ENCODE peak calls at places on chromosomes 2 and 18, in seven cellular contexts. C is upper lobe of right lung, O is Panc1, F is SJCRH30, L is thoracic aorta, W is trophoblast cell, I is kidney. Z is an unnamed sample.

GRCh38 chr2:226478121-226478809 is 321.4 kb downstream of the IRS1 start:
- DNase-seq in C (no peak), O (no peak), F (peak; percentile 85), L (peak; percentile 21), W (peak; percentile 76), I (peak; percentile 63), Z (peak; percentile 50)

GRCh38 chr2:100629309-100629708 is 66.5 kb downstream of the PDCL3 start:
- DNase-seq in C (no peak), O (no peak), F (no peak), L (no peak), W (no peak), I (no peak), Z (no peak)

GRCh38 chr18:58194028-58194427 is 150.0 kb downstream of the NEDD4L start:
- DNase-seq in C (no peak), O (no peak), F (no peak), L (no peak), W (no peak), I (no peak), Z (no peak)

GRCh38 chr2:10495311-10495987 is 47.3 kb upstream of the ODC1 start:
- DNase-seq in C (no peak), O (no peak), F (no peak), L (no peak), W (no peak), I (peak; percentile 66), Z (no peak)

GRCh38 chr2:223058952-223059716 is 7.1 kb downstream of the KCNE4 start:
- DNase-seq in C (no peak), O (no peak), F (no peak), L (no peak), W (no peak), I (no peak), Z (no peak)

GRCh38 chr18:2894841-2895370 is 48.1 kb downstream of the EMILIN2 start:
- DNase-seq in C (no peak), O (no peak), F (no peak), L (no peak), W (no peak), I (no peak), Z (no peak)

GRCh38 chr2:4962419-4962818 is 729.8 kb upstream of the SOX11 start:
- DNase-seq in C (no peak), O (no peak), F (no peak), L (no peak), W (peak; percentile 18), I (no peak), Z (peak; percentile 66)

GRCh38 chr2:132583666-132584360 is 86.2 kb downstream of the LYPD1 start:
- DNase-seq in C (no peak), O (no peak), F (no peak), L (no peak), W (no peak), I (no peak), Z (no peak)

GRCh38 chr2:29261003-29261402 is 145.8 kb downstream of the CLIP4 start:
- DNase-seq in C (no peak), O (no peak), F (no peak), L (no peak), W (no peak), I (no peak), Z (no peak)

GRCh38 chr2:133379159-133379558 is 189.1 kb downstream of the NCKAP5 start:
- DNase-seq in C (no peak), O (no peak), F (no peak), L (no peak), W (no peak), I (no peak), Z (peak; percentile 92)

GRCh38 chr2:174364628-174365027 is 29.9 kb downstream of the SP9 start:
- DNase-seq in C (no peak), O (no peak), F (no peak), L (no peak), W (no peak), I (no peak), Z (no peak)

GRCh38 chr18:12420831-12421421 is 13.2 kb downstream of the PRELID3A start:
- DNase-seq in C (no peak), O (no peak), F (no peak), L (no peak), W (peak; percentile 63), I (no peak), Z (no peak)

GRCh38 chr2:174336403-174337336 is 1.9 kb downstream of the SP9 start:
- DNase-seq in C (peak; percentile 73), O (no peak), F (peak; percentile 31), L (no peak), W (peak; percentile 69), I (peak; percentile 72), Z (no peak)

GRCh38 chr2:171794918-171795317 is 99.1 kb downstream of the SLC25A12 start:
- DNase-seq in C (no peak), O (no peak), F (no peak), L (no peak), W (no peak), I (no peak), Z (no peak)

GRCh38 chr2:209519271-209519670 is 95.4 kb downstream of the MAP2 start:
- DNase-seq in C (no peak), O (no peak), F (no peak), L (no peak), W (no peak), I (no peak), Z (no peak)

GRCh38 chr2:57343391-57344006 is 703.1 kb upstream of the VRK2 start:
- DNase-seq in C (no peak), O (no peak), F (no peak), L (no peak), W (peak; percentile 14), I (no peak), Z (no peak)

GRCh38 chr2:48530033-48530804 is at the start of gene STON1:
- DNase-seq in C (peak; percentile 78), O (no peak), F (peak; percentile 57), L (no peak), W (no peak), I (peak; percentile 93), Z (no peak)

GRCh38 chr2:196218109-196218508 is 46.7 kb upstream of the STK17B start:
- DNase-seq in C (no peak), O (no peak), F (no peak), L (no peak), W (no peak), I (no peak), Z (no peak)

GRCh38 chr2:168217920-168218319 is 29.5 kb downstream of the STK39 start:
- DNase-seq in C (no peak), O (no peak), F (peak; percentile 21), L (no peak), W (no peak), I (no peak), Z (no peak)

GRCh38 chr2:69493268-69493667 is 56.0 kb upstream of the NFU1 start:
- DNase-seq in C (no peak), O (no peak), F (no peak), L (no peak), W (peak; percentile 7), I (no peak), Z (no peak)

GRCh38 chr2:126674075-126674744 is 18.3 kb downstream of the GYPC start:
- DNase-seq in C (no peak), O (no peak), F (no peak), L (no peak), W (no peak), I (no peak), Z (no peak)

GRCh38 chr2:233351423-233351822 is 2.9 kb upstream of the DGKD start:
- DNase-seq in C (no peak), O (no peak), F (no peak), L (no peak), W (no peak), I (no peak), Z (no peak)
- H3K4me1 ChIP-seq in C (peaks cover 17% of the 10 kb centered on the region), O (peaks cover 57% of the 10 kb centered on the region), F (peaks cover 30% of the 10 kb centered on the region), L (peaks cover 7% of the 10 kb centered on the region), W (peaks cover 27% of the 10 kb centered on the region), I (peaks cover 8% of the 10 kb centered on the region), Z (peaks cover 20% of the 10 kb centered on the region)

DNA sequence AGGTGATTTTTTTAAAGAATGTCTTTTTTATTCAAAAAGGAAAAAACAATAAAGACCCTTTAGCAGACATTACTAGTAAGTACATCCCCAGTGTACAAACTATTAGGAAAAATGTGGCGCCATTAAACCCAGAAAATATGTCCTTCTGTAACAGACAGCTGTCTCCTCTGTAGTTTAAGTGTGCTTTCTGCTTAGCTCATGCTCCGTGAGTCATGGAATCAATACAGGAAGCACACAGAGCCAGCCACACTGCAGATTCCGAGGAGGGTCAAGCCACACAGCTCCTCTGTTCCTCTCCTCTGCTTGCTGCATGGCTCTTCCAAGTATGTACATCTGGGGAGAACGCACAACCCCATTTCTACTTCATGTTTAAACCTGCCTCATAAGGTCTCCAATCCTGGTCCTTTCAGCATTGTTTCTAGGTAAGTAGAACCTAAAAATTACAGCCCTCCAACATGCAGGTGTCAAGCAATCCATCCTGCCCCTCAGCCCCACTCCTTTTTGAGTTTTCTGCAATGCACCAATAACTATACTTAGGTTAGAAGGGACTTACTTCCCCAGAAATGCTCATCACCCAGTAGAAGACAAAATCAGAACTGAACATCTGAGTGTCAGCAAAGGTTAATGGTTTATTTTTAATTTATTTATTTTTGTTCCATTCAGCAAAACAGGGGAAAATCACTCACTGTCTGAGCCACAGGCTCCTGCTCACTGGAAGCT is 37.5 kb downstream of the ACVR1 start:
- DNase-seq in C (no peak), O (no peak), F (peak; percentile 78), L (peak; percentile 7), W (peak; percentile 17), I (no peak), Z (peak; percentile 68)
- H3K4me1 ChIP-seq in C (peaks cover 60% of the 10 kb centered on the region), O (peaks cover 41% of the 10 kb centered on the region), F (peaks cover 27% of the 10 kb centered on the region), L (peaks cover 58% of the 10 kb centered on the region), W (peaks cover 24% of the 10 kb centered on the region), I (peaks cover 37% of the 10 kb centered on the region), Z (peaks cover 13% of the 10 kb centered on the region)

GRCh38 chr2:7405861-7406715 is 488.9 kb downstream of the RNF144A start:
- DNase-seq in C (no peak), O (no peak), F (no peak), L (no peak), W (no peak), I (no peak), Z (no peak)
- H3K4me1 ChIP-seq in C (no peaks in the 10 kb centered on the region), O (no peaks in the 10 kb centered on the region), F (no peaks in the 10 kb centered on the region), L (no peaks in the 10 kb centered on the region), W (no peaks in the 10 kb centered on the region), I (no peaks in the 10 kb centered on the region), Z (no peaks in the 10 kb centered on the region)

DNA sequence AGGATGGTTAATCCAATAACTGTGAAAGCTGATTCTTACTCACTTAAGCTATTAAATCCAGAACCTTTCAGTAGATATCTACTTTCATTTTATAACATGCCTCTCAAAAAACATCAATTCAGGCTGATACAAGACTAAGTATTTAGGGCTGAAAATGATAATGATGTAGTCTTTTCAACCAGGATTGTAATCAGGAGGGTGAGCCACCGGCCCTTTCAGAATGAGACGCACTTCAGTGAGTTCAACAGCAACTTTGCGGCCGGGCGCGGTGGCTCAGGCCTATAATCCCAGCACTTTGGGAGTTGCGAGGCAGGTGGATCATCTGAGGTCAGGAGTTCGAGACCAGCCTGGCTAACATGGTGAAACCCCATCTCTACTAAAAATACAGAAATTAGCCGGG is 30.4 kb downstream of the RBMS1 start:
- DNase-seq in C (no peak), O (no peak), F (no peak), L (no peak), W (no peak), I (no peak), Z (no peak)
- H3K4me1 ChIP-seq in C (peaks cover 6% of the 10 kb centered on the region), O (no peaks in the 10 kb centered on the region), F (no peaks in the 10 kb centered on the region), L (peaks cover 3% of the 10 kb centered on the region), W (peaks cover 7% of the 10 kb centered on the region), I (peaks cover 14% of the 10 kb centered on the region), Z (peaks cover 13% of the 10 kb centered on the region)

GRCh38 chr2:105384216-105384615 is 14.6 kb downstream of the FHL2 start:
- DNase-seq in C (no peak), O (no peak), F (no peak), L (no peak), W (no peak), I (no peak), Z (no peak)
- H3K4me1 ChIP-seq in C (peaks cover 10% of the 10 kb centered on the region), O (peaks cover 98% of the 10 kb centered on the region), F (no peaks in the 10 kb centered on the region), L (peaks cover 29% of the 10 kb centered on the region), W (peaks cover 11% of the 10 kb centered on the region), I (peaks cover 8% of the 10 kb centered on the region), Z (peaks cover 19% of the 10 kb centered on the region)

GRCh38 chr2:181581534-181581933 is 75.4 kb downstream of the CERKL start:
- DNase-seq in C (no peak), O (no peak), F (no peak), L (no peak), W (peak; percentile 12), I (no peak), Z (no peak)
- H3K4me1 ChIP-seq in C (no peaks in the 10 kb centered on the region), O (no peaks in the 10 kb centered on the region), F (peaks cover 10% of the 10 kb centered on the region), L (no peaks in the 10 kb centered on the region), W (no peaks in the 10 kb centered on the region), I (peaks cover 3% of the 10 kb centered on the region), Z (peaks cover 8% of the 10 kb centered on the region)